ENCODE peak calls at places on chromosomes 16 and 17, in four cellular contexts. I is esophagus muscularis mucosa, Q is sigmoid colon, K is HFF-Myc. S is an unnamed sample.

GRCh38 chr16:72876221-72876620 is 171.7 kb downstream of the ZFHX3 start:
- DNase-seq in I (no peak), Q (peak), K (peak), S (peak)

GRCh38 chr16:69223882-69224281 is 36.9 kb downstream of the SNTB2 start:
- DNase-seq in I (no peak), Q (no peak), K (no peak), S (no peak)

GRCh38 chr17:47882695-47883588 is 13.1 kb upstream of the SP2 start:
- DNase-seq in I (no peak), Q (no peak), K (no peak), S (no peak)

GRCh38 chr17:66580178-66580577 is 254.7 kb upstream of the CACNG5 start:
- DNase-seq in I (no peak), Q (peak), K (peak), S (no peak)

GRCh38 chr16:2427526-2427925 is 1.7 kb upstream of the CCNF start:
- DNase-seq in I (no peak), Q (peak), K (no peak), S (no peak)

GRCh38 chr16:88920618-88921602 is 54.5 kb upstream of the PABPN1L start:
- DNase-seq in I (peak), Q (peak), K (peak), S (peak)

GRCh38 chr16:29844575-29845331 is 18.3 kb downstream of the CDIPT start:
- DNase-seq in I (no peak), Q (peak), K (no peak), S (no peak)

GRCh38 chr17:8326591-8327583 is 12.8 kb upstream of the ODF4 start:
- DNase-seq in I (no peak), Q (peak), K (no peak), S (no peak)

GRCh38 chr16:1098266-1098991 is 2.4 kb upstream of the C1QTNF8 start:
- DNase-seq in I (no peak), Q (no peak), K (no peak), S (no peak)

GRCh38 chr16:14364386-14365199 is 265.5 kb downstream of the PARN start:
- DNase-seq in I (no peak), Q (no peak), K (no peak), S (peak)

GRCh38 chr17:29084476-29085148 is 41.7 kb downstream of the PIPOX start:
- DNase-seq in I (no peak), Q (peak), K (peak), S (no peak)

GRCh38 chr16:88658714-88659113 is 4.2 kb downstream of the MVD start:
- DNase-seq in I (no peak), Q (no peak), K (no peak), S (no peak)

GRCh38 chr17:81064746-81065475 is 30.0 kb downstream of the BAIAP2 start:
- DNase-seq in I (no peak), Q (no peak), K (no peak), S (no peak)

GRCh38 chr16:28981517-28981916 is 3.3 kb upstream of the LAT start:
- DNase-seq in I (no peak), Q (no peak), K (no peak), S (no peak)

GRCh38 chr17:16297367-16298139 is 55.7 kb downstream of the CENPV start:
- DNase-seq in I (no peak), Q (no peak), K (no peak), S (no peak)

GRCh38 chr16:8928467-8928957 is 35.2 kb downstream of the USP7 start:
- DNase-seq in I (no peak), Q (no peak), K (no peak), S (no peak)

GRCh38 chr16:15973460-15973859 is 24.0 kb downstream of the ABCC1 start:
- DNase-seq in I (no peak), Q (no peak), K (no peak), S (no peak)

GRCh38 chr16:11452746-11453344 is 107.6 kb downstream of the RMI2 start:
- DNase-seq in I (no peak), Q (no peak), K (no peak), S (no peak)

GRCh38 chr17:42002792-42003301 is 14.4 kb downstream of the DNAJC7 start:
- DNase-seq in I (no peak), Q (no peak), K (no peak), S (no peak)

GRCh38 chr17:41987642-41988041 is 21.0 kb downstream of the CNP start:
- DNase-seq in I (no peak), Q (no peak), K (no peak), S (no peak)

GRCh38 chr16:25691519-25692091 is at the start of gene HS3ST4:
- DNase-seq in I (no peak), Q (no peak), K (no peak), S (no peak)

GRCh38 chr16:31460582-31461002 is 1.3 kb downstream of the ARMC5 start:
- DNase-seq in I (no peak), Q (peak), K (peak), S (no peak)

GRCh38 chr17:67680445-67681224 is 37.1 kb upstream of the NOL11 start:
- DNase-seq in I (no peak), Q (no peak), K (no peak), S (no peak)

GRCh38 chr16:71421911-71422310 is 19.9 kb downstream of the TLE7 start:
- DNase-seq in I (no peak), Q (peak), K (no peak), S (no peak)

GRCh38 chr16:72467157-72467759 is 295.3 kb upstream of the PMFBP1 start:
- DNase-seq in I (no peak), Q (no peak), K (peak), S (no peak)

GRCh38 chr16:69373019-69373418 is 12.8 kb downstream of the TERF2 start:
- DNase-seq in I (no peak), Q (no peak), K (no peak), S (no peak)

GRCh38 chr16:53546988-53547391 is 44.0 kb upstream of the AKTIP start:
- DNase-seq in I (no peak), Q (no peak), K (no peak), S (no peak)

GRCh38 chr16:54934536-54935410 is 4.1 kb downstream of the IRX5 start:
- DNase-seq in I (peak), Q (no peak), K (no peak), S (no peak)

GRCh38 chr17:7383742-7384488 is 3.0 kb downstream of the TNK1 start:
- DNase-seq in I (peak), Q (peak), K (no peak), S (no peak)

GRCh38 chr17:4594406-4595349 is 10.3 kb downstream of the SMTNL2 start:
- DNase-seq in I (no peak), Q (no peak), K (no peak), S (no peak)

GRCh38 chr17:61247438-61247837 is 152.2 kb upstream of the TBX2 start:
- DNase-seq in I (no peak), Q (no peak), K (peak), S (peak)

GRCh38 chr17:33086878-33087277 is 95.2 kb downstream of the SPACA3 start:
- DNase-seq in I (no peak), Q (no peak), K (no peak), S (no peak)

GRCh38 chr17:6708357-6708961 is 4.7 kb downstream of the SLC13A5 start:
- DNase-seq in I (no peak), Q (no peak), K (no peak), S (no peak)

GRCh38 chr16:55408656-55409055 is 70.3 kb upstream of the MMP2 start:
- DNase-seq in I (no peak), Q (no peak), K (no peak), S (no peak)

GRCh38 chr16:75011634-75012307 is 12.9 kb downstream of the ZNRF1 start:
- DNase-seq in I (no peak), Q (no peak), K (peak), S (peak)

GRCh38 chr17:65037157-65037556 is 19.4 kb downstream of the GNA13 start:
- DNase-seq in I (no peak), Q (no peak), K (no peak), S (no peak)

GRCh38 chr17:4946312-4946976 is 1.9 kb downstream of the PFN1 start:
- DNase-seq in I (no peak), Q (no peak), K (no peak), S (no peak)

GRCh38 chr16:73289232-73289631 is 241.3 kb upstream of the ZFHX3 start:
- DNase-seq in I (no peak), Q (no peak), K (no peak), S (no peak)

GRCh38 chr17:68954146-68954971 is 833 bp downstream of the ABCA8 start:
- DNase-seq in I (no peak), Q (no peak), K (no peak), S (peak)
- H3K4me3 ChIP-seq in I (peak), Q (peak), K (no peak), S (no peak)

DNA sequence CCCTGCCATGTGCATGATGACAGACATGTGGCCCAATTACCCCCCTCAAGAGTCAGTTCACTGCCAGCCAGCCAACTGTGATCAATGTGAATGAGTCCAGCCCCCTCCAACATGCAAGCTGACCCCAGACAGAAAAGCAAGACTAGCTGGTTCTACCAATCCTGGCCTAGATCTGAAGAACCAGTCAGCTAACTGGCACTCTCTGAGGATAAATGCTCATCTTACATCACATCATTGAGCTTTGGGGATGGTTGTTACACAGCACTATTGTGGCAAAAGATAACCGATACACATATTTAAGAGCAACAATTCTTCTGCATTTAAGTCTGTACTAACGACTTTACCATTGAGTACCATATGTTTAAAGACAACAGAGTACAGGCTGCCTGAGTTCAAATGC is 106.7 kb downstream of the TOX3 start:
- DNase-seq in I (no peak), Q (no peak), K (no peak), S (no peak)
- TF ChIP-seq CTCF in I (no peak), Q (no peak), K (no peak), S (no peak)

GRCh38 chr17:17570798-17571716 is 20.5 kb downstream of the PEMT start:
- DNase-seq in I (no peak), Q (no peak), K (no peak), S (no peak)

GRCh38 chr17:17576772-17577234 is 14.7 kb downstream of the PEMT start:
- DNase-seq in I (no peak), Q (no peak), K (peak), S (no peak)

GRCh38 chr17:17572010-17572785 is 19.3 kb downstream of the PEMT start:
- DNase-seq in I (no peak), Q (no peak), K (no peak), S (no peak)

GRCh38 chr17:17575360-17576251 is 15.9 kb downstream of the PEMT start:
- DNase-seq in I (no peak), Q (peak), K (peak), S (peak)

GRCh38 chr17:17573912-17574311 is 17.6 kb downstream of the PEMT start:
- DNase-seq in I (no peak), Q (no peak), K (peak), S (no peak)
- H3K4me3 ChIP-seq in I (no peak), Q (no peak), K (no peak), S (no peak)

GRCh38 chr17:37708008-37708615 is 36.7 kb downstream of the HNF1B start:
- DNase-seq in I (no peak), Q (no peak), K (no peak), S (no peak)

GRCh38 chr17:37708616-37709212 is 36.1 kb downstream of the HNF1B start:
- DNase-seq in I (no peak), Q (no peak), K (no peak), S (no peak)

GRCh38 chr17:37713028-37713431 is 31.8 kb downstream of the HNF1B start:
- DNase-seq in I (no peak), Q (no peak), K (no peak), S (no peak)

GRCh38 chr17:37711113-37711512 is 33.7 kb downstream of the HNF1B start:
- DNase-seq in I (no peak), Q (no peak), K (no peak), S (no peak)

GRCh38 chr17:37710344-37710886 is 34.4 kb downstream of the HNF1B start:
- DNase-seq in I (no peak), Q (no peak), K (no peak), S (no peak)
- TF ChIP-seq CTCF in I (no peak), Q (no peak), K (no peak), S (no peak)

DNA sequence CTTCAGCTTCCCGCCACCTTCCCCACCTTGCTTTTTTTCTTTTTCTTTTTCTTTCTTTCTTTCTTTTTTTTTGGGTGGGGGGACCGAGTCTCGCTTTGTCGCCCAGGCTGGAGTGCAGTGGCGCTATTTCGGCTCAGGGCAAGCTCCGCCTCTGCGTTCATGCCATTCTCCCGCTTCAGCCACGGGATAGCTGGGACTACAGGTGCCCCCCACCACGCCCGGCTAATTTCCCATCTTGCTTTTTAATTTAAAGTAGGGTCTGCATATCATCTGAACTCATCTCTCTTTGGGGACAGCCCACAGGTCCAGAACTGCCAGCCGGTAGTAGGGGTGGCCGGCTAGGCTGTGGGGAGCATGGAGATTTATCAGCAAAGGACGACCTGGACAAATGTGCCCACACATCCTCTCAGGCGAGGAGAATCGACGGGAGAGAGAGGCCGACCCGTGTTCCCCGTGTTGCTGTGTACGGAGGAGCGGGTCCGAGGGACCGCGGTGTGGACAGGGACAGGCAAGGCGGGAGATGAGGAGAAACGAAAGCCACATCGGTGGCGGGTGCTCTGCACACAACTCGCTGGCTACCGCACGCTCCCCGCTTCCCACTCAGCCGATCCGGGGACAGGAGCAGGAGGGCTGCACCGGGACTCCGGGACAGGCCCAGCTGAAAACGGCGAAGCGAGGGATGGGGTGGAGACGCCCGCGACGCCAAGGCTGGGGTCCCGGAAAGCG is 2.4 kb downstream of the MT1M start:
- DNase-seq in I (no peak), Q (no peak), K (no peak), S (no peak)
- H3K4me3 ChIP-seq in I (peak), Q (peak), K (peak), S (no peak)

DNA sequence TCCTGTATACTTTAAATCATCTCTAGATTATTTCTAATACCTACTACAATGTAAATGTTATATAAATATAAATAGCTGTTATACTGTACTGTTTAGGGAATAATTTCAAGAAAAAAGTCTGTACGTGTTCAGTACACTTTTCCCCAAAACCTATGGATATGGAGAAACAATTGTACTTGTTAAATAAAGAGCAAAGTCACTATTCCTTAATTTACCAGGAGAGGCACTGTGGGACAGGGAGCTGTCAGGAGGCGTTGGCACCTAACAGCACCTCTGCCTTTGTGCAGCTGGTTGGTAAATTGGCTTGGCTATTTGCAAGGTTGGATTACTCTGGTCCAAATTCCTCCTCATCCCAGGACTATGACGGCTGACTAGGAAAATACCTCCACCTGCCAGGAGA is 28.0 kb downstream of the CRHR1 start:
- DNase-seq in I (no peak), Q (no peak), K (no peak), S (no peak)
- TF ChIP-seq CTCF in I (no peak), Q (no peak), K (no peak), S (no peak)

S was measured in BJ.